ENCODE peak calls at places on chromosomes 3 and 15, in seven cellular contexts. M, S, O, K, Q, Z and N are unnamed samples.

GRCh38 chr3:194330579-194330978 is 20.5 kb downstream of the CPN2 start:
- DNase-seq in M (no peak), S (no peak), O (no peak), K (no peak), Q (no peak), Z (no peak), N (no peak)

GRCh38 chr15:83323296-83323711 is 38.8 kb upstream of the BNC1 start:
- DNase-seq in M (no peak), S (no peak), O (no peak), K (no peak), Q (no peak), Z (no peak), N (peak; percentile 50)

GRCh38 chr15:57356178-57356577 is 20.1 kb upstream of the CGNL1 start:
- DNase-seq in M (no peak), S (no peak), O (no peak), K (no peak), Q (no peak), Z (no peak), N (no peak)

GRCh38 chr3:171680690-171681416 is 129.4 kb downstream of the PLD1 start:
- DNase-seq in M (no peak), S (no peak), O (no peak), K (no peak), Q (no peak), Z (no peak), N (no peak)

GRCh38 chr3:22450785-22451400 is 699.9 kb upstream of the ZNF385D start:
- DNase-seq in M (no peak), S (no peak), O (no peak), K (no peak), Q (no peak), Z (no peak), N (no peak)

GRCh38 chr3:113557374-113557773 is 25.0 kb downstream of the SIDT1 start:
- DNase-seq in M (no peak), S (peak; percentile 17), O (no peak), K (no peak), Q (no peak), Z (no peak), N (peak; percentile 45)

GRCh38 chr3:195893121-195893449 is 15.3 kb downstream of the TNK2 start:
- DNase-seq in M (no peak), S (no peak), O (no peak), K (no peak), Q (no peak), Z (no peak), N (no peak)

GRCh38 chr15:47384316-47384715 is 333.0 kb upstream of the SEMA6D start:
- DNase-seq in M (no peak), S (peak; percentile 12), O (peak; percentile 15), K (no peak), Q (peak; percentile 33), Z (no peak), N (peak; percentile 37)

GRCh38 chr15:79075256-79075655 is 15.3 kb downstream of the RASGRF1 start:
- DNase-seq in M (no peak), S (no peak), O (no peak), K (no peak), Q (no peak), Z (no peak), N (no peak)

GRCh38 chr3:15952543-15953175 is 154.9 kb upstream of the ANKRD28 start:
- DNase-seq in M (no peak), S (no peak), O (no peak), K (no peak), Q (no peak), Z (no peak), N (no peak)

GRCh38 chr3:139318431-139318816 is 25.4 kb upstream of the MRPS22 start:
- DNase-seq in M (no peak), S (no peak), O (no peak), K (no peak), Q (no peak), Z (no peak), N (no peak)

GRCh38 chr3:15255215-15255614 is 49.2 kb downstream of the CAPN7 start:
- DNase-seq in M (no peak), S (no peak), O (no peak), K (no peak), Q (no peak), Z (no peak), N (no peak)

GRCh38 chr15:95770191-95770590 is 560.3 kb upstream of the NR2F2 start:
- DNase-seq in M (no peak), S (peak; percentile 6), O (no peak), K (no peak), Q (no peak), Z (no peak), N (peak; percentile 87)

GRCh38 chr3:136255672-136256406 is 5.7 kb downstream of the PCCB start:
- DNase-seq in M (no peak), S (no peak), O (no peak), K (no peak), Q (no peak), Z (no peak), N (no peak)

GRCh38 chr3:47716656-47717055 is 65.0 kb downstream of the SMARCC1 start:
- DNase-seq in M (no peak), S (no peak), O (no peak), K (no peak), Q (no peak), Z (no peak), N (no peak)

GRCh38 chr3:87426916-87427315 is 150.5 kb upstream of the POU1F1 start:
- DNase-seq in M (no peak), S (no peak), O (no peak), K (no peak), Q (no peak), Z (no peak), N (peak; percentile 54)

GRCh38 chr3:178420033-178420432 is 116.2 kb upstream of the KCNMB2 start:
- DNase-seq in M (no peak), S (no peak), O (no peak), K (no peak), Q (no peak), Z (no peak), N (no peak)

GRCh38 chr15:100147828-100148227 is 193.9 kb downstream of the ADAMTS17 start:
- DNase-seq in M (no peak), S (no peak), O (no peak), K (no peak), Q (no peak), Z (no peak), N (no peak)

GRCh38 chr15:101617390-101617965 is 34.7 kb downstream of the TM2D3 start:
- DNase-seq in M (no peak), S (no peak), O (no peak), K (no peak), Q (no peak), Z (no peak), N (no peak)

GRCh38 chr15:57091626-57092025 is 173.2 kb downstream of the TCF12 start:
- DNase-seq in M (no peak), S (no peak), O (no peak), K (no peak), Q (no peak), Z (no peak), N (no peak)

GRCh38 chr3:129278970-129279906 is 568 bp downstream of the HMCES start:
- DNase-seq in M (peak; percentile 54), S (peak; percentile 81), O (no peak), K (peak; percentile 12), Q (peak; percentile 76), Z (peak; percentile 55), N (peak; percentile 47)

GRCh38 chr3:62669161-62669560 is 206.1 kb downstream of the CADPS start:
- DNase-seq in M (no peak), S (no peak), O (no peak), K (no peak), Q (no peak), Z (no peak), N (no peak)

GRCh38 chr3:150236683-150237082 is 171.4 kb upstream of the TSC22D2 start:
- DNase-seq in M (no peak), S (no peak), O (peak; percentile 38), K (no peak), Q (no peak), Z (no peak), N (no peak)

GRCh38 chr3:171948674-171949073 is 90.7 kb upstream of the FNDC3B start:
- DNase-seq in M (no peak), S (no peak), O (no peak), K (no peak), Q (no peak), Z (no peak), N (no peak)